ENCODE peak calls at places on chromosomes 16 and 17, in nine cellular contexts. A, I, P, F, L, O, Q, Y and Z are unnamed samples. For H3K9me3 and H3K4me1, the result is how much of the 10 kb centered on the place peaks cover.

GRCh38 chr16:68005786-68006286 is 6.6 kb upstream of the DPEP2 start:
- DNase-seq in Q (no peak), F (no peak), P (no peak), I (no peak), Y (peak), A (peak), O (peak), L (peak), Z (peak)

GRCh38 chr17:18319604-18320256 is 4.6 kb downstream of the SMCR8 start:
- DNase-seq in I (peak), P (no peak), F (no peak), Y (no peak), L (no peak), A (peak), Q (peak), O (no peak), Z (no peak)

GRCh38 chr17:40018211-40019121 is 3.2 kb downstream of the CSF3 start:
- DNase-seq in I (no peak), O (no peak), Y (no peak), P (no peak), L (no peak), A (no peak), Q (no peak), F (peak), Z (no peak)

GRCh38 chr17:72104164-72104862 is 16.5 kb upstream of the SOX9 start:
- DNase-seq in I (peak), A (no peak), P (no peak), L (no peak), Y (peak), F (no peak), O (no peak), Q (no peak), Z (no peak)

GRCh38 chr16:23785842-23786241 is 31.0 kb downstream of the CHP2 start:
- DNase-seq in P (no peak), L (no peak), F (no peak), A (no peak), Q (no peak), O (no peak), Y (no peak), I (no peak), Z (no peak)

GRCh38 chr17:63442549-63443035 is 3.5 kb downstream of the CYB561 start:
- DNase-seq in L (no peak), P (no peak), I (no peak), O (no peak), Y (no peak), F (no peak), Q (peak), A (no peak), Z (no peak)

GRCh38 chr17:73571524-73572130 is 72.6 kb downstream of the SDK2 start:
- DNase-seq in I (no peak), F (no peak), A (no peak), Y (no peak), L (peak), P (no peak), Q (no peak), O (no peak), Z (peak)

GRCh38 chr16:89014611-89015230 is 37.7 kb upstream of the CBFA2T3 start:
- DNase-seq in Y (no peak), I (no peak), P (no peak), Q (no peak), A (no peak), F (no peak), O (no peak), L (peak), Z (peak)

GRCh38 chr17:80270104-80270503 is 9.5 kb downstream of the RNF213 start:
- DNase-seq in Q (no peak), F (no peak), P (no peak), Y (no peak), L (no peak), I (no peak), O (no peak), A (no peak), Z (no peak)

GRCh38 chr17:64006361-64007088 is 8.4 kb downstream of the PRR29 start:
- DNase-seq in Y (no peak), I (no peak), Q (peak), P (no peak), A (no peak), F (no peak), L (no peak), O (peak), Z (no peak)

GRCh38 chr17:4332296-4332970 is 34.0 kb downstream of the UBE2G1 start:
- DNase-seq in Y (no peak), L (no peak), O (no peak), I (no peak), A (peak), P (no peak), F (no peak), Q (no peak), Z (no peak)

GRCh38 chr17:38702900-38703741 is 2.0 kb upstream of the MLLT6 start:
- DNase-seq in O (no peak), L (peak), Q (no peak), Y (no peak), A (no peak), I (no peak), F (no peak), P (no peak), Z (peak)

GRCh38 chr16:1870365-1871082 is 1.4 kb downstream of the MEIOB start:
- DNase-seq in L (no peak), Y (no peak), O (no peak), Q (no peak), I (peak), F (no peak), A (peak), P (peak), Z (peak)

GRCh38 chr17:50950002-50950877 is 84.1 kb upstream of the TOB1 start:
- DNase-seq in L (peak), Y (peak), I (peak), Q (peak), P (peak), O (peak), A (peak), F (peak), Z (peak)

GRCh38 chr16:8713635-8714097 is 39.2 kb downstream of the ABAT start:
- DNase-seq in I (no peak), P (no peak), L (no peak), Q (peak), O (no peak), A (no peak), F (no peak), Y (no peak), Z (no peak)

GRCh38 chr17:27333410-27333980 is 39.6 kb downstream of the WSB1 start:
- DNase-seq in Q (no peak), A (no peak), L (no peak), F (no peak), Y (no peak), I (no peak), P (no peak), O (no peak), Z (no peak)

GRCh38 chr17:42759982-42760651 is 910 bp upstream of the RAMP2 start:
- DNase-seq in P (no peak), F (no peak), O (no peak), A (no peak), Q (no peak), L (no peak), I (no peak), Y (no peak), Z (no peak)

GRCh38 chr17:50348522-50349240 is 2.8 kb downstream of the XYLT2 start:
- DNase-seq in P (no peak), Q (no peak), Y (no peak), O (no peak), F (no peak), A (peak), L (no peak), I (peak), Z (peak)

GRCh38 chr16:54286330-54287017 is at the start of gene IRX3:
- DNase-seq in A (peak), O (peak), P (peak), L (peak), Y (peak), F (peak), Q (peak), I (peak), Z (peak)

GRCh38 chr17:50904522-50905459 is 38.6 kb upstream of the TOB1 start:
- DNase-seq in P (no peak), Q (peak), I (no peak), A (no peak), F (peak), Y (peak), O (peak), L (peak), Z (peak)

GRCh38 chr17:37576281-37576680 is 32.9 kb downstream of the SYNRG start:
- DNase-seq in L (no peak), Y (no peak), O (no peak), I (no peak), Q (no peak), A (peak), F (no peak), P (no peak), Z (no peak)

GRCh38 chr17:82527893-82528292 is 8.4 kb downstream of the FOXK2 start:
- DNase-seq in A (no peak), Y (no peak), I (peak), P (no peak), Q (no peak), F (no peak), O (no peak), L (no peak), Z (no peak)

GRCh38 chr16:82063456-82064082 is 28.5 kb downstream of the HSD17B2 start:
- DNase-seq in O (no peak), Y (no peak), L (no peak), P (no peak), A (peak), I (no peak), F (no peak), Q (no peak), Z (no peak)

GRCh38 chr16:82070656-82071369 is 35.8 kb downstream of the HSD17B2 start:
- DNase-seq in Q (no peak), O (no peak), P (no peak), A (peak), F (no peak), I (peak), L (no peak), Y (peak), Z (no peak)

GRCh38 chr16:82071421-82071820 is 36.4 kb downstream of the HSD17B2 start:
- DNase-seq in Y (no peak), L (no peak), A (peak), O (no peak), P (no peak), F (no peak), I (no peak), Q (no peak), Z (no peak)

GRCh38 chr16:82067810-82068325 is 32.8 kb downstream of the HSD17B2 start:
- DNase-seq in Q (no peak), A (no peak), L (no peak), O (no peak), I (no peak), P (no peak), Y (no peak), F (no peak), Z (no peak)

DNA sequence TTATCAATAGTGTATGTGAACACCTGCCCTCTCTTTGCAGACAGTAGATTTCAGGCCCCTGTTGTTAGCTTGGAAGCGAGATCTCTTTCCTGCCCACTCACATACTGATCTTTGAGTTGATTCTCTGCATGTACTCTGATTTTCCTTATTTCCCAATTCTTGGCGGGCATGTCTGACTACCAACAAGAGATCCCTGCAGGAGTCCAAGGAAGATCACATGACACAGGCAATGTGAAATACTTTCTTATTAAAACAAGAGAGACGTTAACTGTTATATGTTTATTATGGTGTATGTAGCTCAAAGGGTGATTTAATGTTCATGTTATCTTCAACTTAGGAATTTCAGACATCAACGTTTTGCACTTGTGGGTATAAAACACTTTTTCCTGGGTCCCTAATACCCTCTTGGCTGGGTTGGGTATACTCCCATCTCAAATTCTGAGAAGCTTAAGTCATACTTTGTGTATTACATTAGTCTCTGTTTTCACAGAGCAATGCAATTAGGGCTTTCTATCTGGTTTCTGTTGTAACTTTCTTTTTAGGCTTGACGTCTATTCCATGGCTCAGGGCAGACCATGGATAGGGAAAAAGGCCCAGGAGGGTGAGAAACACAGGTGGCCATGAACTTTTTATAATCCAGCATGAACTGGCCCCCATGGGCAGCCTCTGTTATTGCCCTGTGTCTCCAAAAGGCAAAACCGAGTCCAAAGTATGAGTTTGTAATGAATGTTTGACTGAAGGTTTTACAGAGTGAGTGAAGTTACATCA is 32.2 kb downstream of the HSD17B2 start:
- DNase-seq in L (no peak), I (peak), O (no peak), Q (no peak), P (no peak), F (no peak), Y (no peak), A (no peak), Z (no peak)
- H3K4me3 ChIP-seq in L (no peak), I (no peak), O (no peak), Q (no peak), P (no peak), F (no peak), Y (no peak), A (no peak), Z (no peak)

GRCh38 chr17:70047619-70048018 is 27.4 kb upstream of the KCNJ16 start:
- DNase-seq in I (no peak), O (no peak), F (no peak), P (no peak), Y (no peak), Q (no peak), A (no peak), L (no peak), Z (no peak)
- H3K9me3 ChIP-seq in I (under half), O (under half), F (under half), P (under half), Y (under half), Q (under half), A (under half), L (under half), Z (under half)

GRCh38 chr16:85328665-85329058 is 216.4 kb upstream of the CIBAR2 start:
- DNase-seq in L (no peak), O (no peak), I (no peak), A (no peak), Q (peak), F (peak), Y (no peak), P (no peak), Z (no peak)
- H3K4me1 ChIP-seq in L (under half), O (under half), I (under half), A (under half), Q (under half), F (under half), Y (under half), P (half or more), Z (under half)

GRCh38 chr17:2814499-2815341 is 18.5 kb downstream of the RAP1GAP2 start:
- DNase-seq in Q (no peak), L (peak), O (peak), P (no peak), Y (no peak), A (peak), F (no peak), I (no peak), Z (no peak)
- H3K4me3 ChIP-seq in Q (no peak), L (peak), O (no peak), P (no peak), Y (peak), A (no peak), F (no peak), I (no peak), Z (peak)

DNA sequence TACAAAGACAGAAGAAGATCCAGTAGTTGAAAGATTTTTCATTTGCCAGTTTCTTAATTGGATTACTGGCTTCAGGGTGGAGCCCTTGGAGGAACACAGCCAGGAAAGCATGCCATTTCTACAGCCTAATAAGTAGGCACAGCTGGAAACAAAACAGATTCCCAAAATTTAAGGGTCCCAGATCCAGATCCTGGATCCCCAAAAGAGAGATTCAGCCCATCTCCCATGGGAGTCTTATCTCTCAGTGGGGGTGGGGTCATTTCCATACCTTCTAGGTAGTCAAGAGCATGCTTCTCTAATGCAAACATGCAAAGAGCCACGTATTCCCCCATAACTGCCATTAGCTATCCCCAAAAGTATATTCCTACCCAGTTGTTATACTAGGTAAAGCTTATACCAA is 49.9 kb downstream of the SCPEP1 start:
- DNase-seq in I (no peak), P (no peak), Y (no peak), Q (no peak), A (no peak), L (no peak), F (no peak), O (no peak), Z (no peak)
- H3K9me3 ChIP-seq in I (under half), P (under half), Y (under half), Q (under half), A (under half), L (under half), F (under half), O (under half), Z (under half)

DNA sequence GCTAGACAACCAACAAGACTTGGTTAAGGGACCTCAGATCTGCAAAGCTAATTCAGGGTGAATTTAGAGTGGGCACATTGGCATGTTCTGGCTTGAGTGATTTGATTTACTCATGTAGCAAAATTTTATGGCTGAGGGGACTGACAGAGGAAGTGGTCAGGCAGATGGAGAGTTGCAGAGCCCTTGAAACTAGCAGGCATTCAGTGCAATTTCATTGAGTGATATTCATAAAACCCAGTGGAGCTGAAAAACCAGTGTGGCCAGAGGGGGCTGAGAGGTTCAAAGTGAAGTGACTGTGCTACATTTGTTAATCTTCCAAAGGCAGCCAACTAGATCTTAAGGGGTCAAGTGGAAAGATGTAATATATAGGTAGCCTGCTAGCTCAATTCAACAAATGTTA is 2.2 kb upstream of the TMEM94 start:
- DNase-seq in Q (no peak), A (peak), F (no peak), O (no peak), P (no peak), Y (no peak), I (no peak), L (no peak), Z (no peak)
- H3K4me1 ChIP-seq in Q (under half), A (under half), F (under half), O (under half), P (under half), Y (under half), I (under half), L (under half), Z (under half)